ENCODE peak calls at places on chromosome 17, in nine cellular contexts. E, Z, H, U, K, I, V, R and J are unnamed samples.

GRCh38 chr17:37230633-37231032 is 145.2 kb upstream of the C17orf78 start:
- DNase-seq in H (no peak), R (no peak), U (no peak), I (no peak), V (no peak), K (no peak), Z (no peak), E (no peak), J (no peak)

GRCh38 chr17:60149691-60150582 is at the start of gene CA4:
- DNase-seq in Z (no peak), H (no peak), E (no peak), U (no peak), R (no peak), K (no peak), V (no peak), I (no peak), J (no peak)

GRCh38 chr17:14471052-14471451 is 170.2 kb downstream of the HS3ST3B1 start:
- DNase-seq in V (no peak), I (no peak), Z (no peak), U (peak), H (peak), E (no peak), R (no peak), K (no peak), J (no peak)

GRCh38 chr17:5950871-5951270 is 119.3 kb upstream of the WSCD1 start:
- DNase-seq in R (no peak), H (no peak), U (no peak), I (no peak), Z (no peak), K (no peak), V (no peak), E (no peak), J (no peak)

GRCh38 chr17:68184816-68185436 is 62.9 kb upstream of the AMZ2 start:
- DNase-seq in I (no peak), K (peak), E (no peak), Z (peak), V (peak), R (no peak), H (no peak), U (no peak), J (peak)

GRCh38 chr17:39139137-39139516 is 12.3 kb downstream of the PLXDC1 start:
- DNase-seq in K (no peak), H (peak), E (peak), V (no peak), R (no peak), Z (no peak), U (no peak), I (peak), J (no peak)

GRCh38 chr17:38508570-38508950 is 80.3 kb downstream of the ARHGAP23 start:
- DNase-seq in Z (no peak), U (no peak), V (no peak), H (no peak), K (no peak), I (no peak), E (no peak), R (no peak), J (no peak)

GRCh38 chr17:41439375-41439774 is 1.4 kb downstream of the KRT38 start:
- DNase-seq in H (no peak), I (no peak), V (no peak), E (no peak), U (no peak), Z (no peak), R (no peak), K (no peak), J (no peak)